ENCODE peak calls at places on chromosomes 1 and 21, in four cellular contexts. A is CD4-positive, CD25-positive, alpha-beta regulatory T cell; P is neuronal stem cell; S is tibial artery. Y is an unnamed sample. For H3K4me1, the result is how much of the 10 kb centered on the place peaks cover.

GRCh38 chr1:24393892-24394291 is 19.7 kb downstream of the STPG1 start:
- DNase-seq in A (no peak), P (no peak), S (no peak), Y (no peak)

GRCh38 chr1:37477946-37478345 is 3.6 kb downstream of the ZC3H12A start:
- DNase-seq in A (peak), P (no peak), S (no peak), Y (no peak)

GRCh38 chr1:45522324-45523104 is 830 bp upstream of the PRDX1 start:
- DNase-seq in A (peak), P (no peak), S (no peak), Y (no peak)

GRCh38 chr1:169250022-169250421 is 117.6 kb downstream of the NME7 start:
- DNase-seq in A (no peak), P (no peak), S (no peak), Y (no peak)

GRCh38 chr1:92125204-92125603 is 45.1 kb downstream of the BTBD8 start:
- DNase-seq in A (no peak), P (no peak), S (no peak), Y (no peak)

GRCh38 chr1:55575571-55576279 is 360.6 kb upstream of the USP24 start:
- DNase-seq in A (no peak), P (no peak), S (peak), Y (no peak)

GRCh38 chr1:81305997-81306452 is 494.7 kb upstream of the ADGRL2 start:
- DNase-seq in A (no peak), P (peak), S (no peak), Y (no peak)

GRCh38 chr1:113219377-113219776 is 146.4 kb downstream of the LRIG2 start:
- DNase-seq in A (no peak), P (no peak), S (no peak), Y (no peak)

GRCh38 chr1:187336769-187337168 is 508.0 kb downstream of the PLA2G4A start:
- DNase-seq in A (no peak), P (no peak), S (no peak), Y (no peak)

GRCh38 chr1:7421471-7422075 is 349.5 kb upstream of the VAMP3 start:
- DNase-seq in A (no peak), P (no peak), S (peak), Y (no peak)

GRCh38 chr1:204842892-204843291 is 27.8 kb upstream of the NFASC start:
- DNase-seq in A (no peak), P (no peak), S (no peak), Y (no peak)

GRCh38 chr1:154852845-154853244 is 17.2 kb downstream of the KCNN3 start:
- DNase-seq in A (no peak), P (no peak), S (no peak), Y (no peak)

GRCh38 chr1:6634278-6635052 is 9.8 kb downstream of the THAP3 start:
- DNase-seq in A (peak), P (no peak), S (no peak), Y (peak)

GRCh38 chr1:225691861-225692516 is 39.1 kb upstream of the ENAH start:
- DNase-seq in A (no peak), P (no peak), S (peak), Y (no peak)

GRCh38 chr1:15128520-15129313 is 24.8 kb upstream of the TMEM51 start:
- DNase-seq in A (peak), P (peak), S (peak), Y (peak)

GRCh38 chr1:216523449-216524190 is 100.4 kb upstream of the USH2A start:
- DNase-seq in A (no peak), P (no peak), S (no peak), Y (no peak)

GRCh38 chr1:217333939-217334338 is 297.0 kb downstream of the GPATCH2 start:
- DNase-seq in A (no peak), P (peak), S (no peak), Y (peak)

GRCh38 chr1:68814067-68814466 is 317.2 kb upstream of the DEPDC1 start:
- DNase-seq in A (no peak), P (no peak), S (no peak), Y (no peak)

GRCh38 chr1:150678988-150679387 is 18.0 kb downstream of the GOLPH3L start:
- DNase-seq in A (no peak), P (no peak), S (no peak), Y (no peak)

GRCh38 chr1:113320272-113320671 is 70.0 kb upstream of the MAGI3 start:
- DNase-seq in A (no peak), P (no peak), S (no peak), Y (no peak)

GRCh38 chr1:203569490-203570318 is 56.9 kb upstream of the ATP2B4 start:
- DNase-seq in A (no peak), P (no peak), S (no peak), Y (no peak)

GRCh38 chr1:29123871-29124365 is at the start of gene TMEM200B:
- DNase-seq in A (no peak), P (no peak), S (no peak), Y (no peak)

GRCh38 chr1:85884372-85885035 is 176.3 kb upstream of the ZNHIT6 start:
- DNase-seq in A (no peak), P (no peak), S (no peak), Y (no peak)

GRCh38 chr1:193951989-193952388 is 765.6 kb upstream of the B3GALT2 start:
- DNase-seq in A (no peak), P (no peak), S (no peak), Y (no peak)

GRCh38 chr1:114597949-114598348 is 16.5 kb upstream of the BCAS2 start:
- DNase-seq in A (no peak), P (no peak), S (no peak), Y (no peak)

GRCh38 chr1:34910425-34910824 is 19.0 kb downstream of the DLGAP3 start:
- DNase-seq in A (no peak), P (no peak), S (no peak), Y (no peak)

GRCh38 chr1:247054992-247055415 is 23.6 kb downstream of the ZNF670 start:
- DNase-seq in A (no peak), P (no peak), S (no peak), Y (no peak)

GRCh38 chr1:235857756-235858155 is 8.9 kb downstream of the LYST start:
- DNase-seq in A (no peak), P (no peak), S (no peak), Y (no peak)

GRCh38 chr1:156663178-156663577 is 14.0 kb downstream of the NES start:
- DNase-seq in A (no peak), P (no peak), S (peak), Y (peak)

GRCh38 chr1:40039245-40039756 is 1.2 kb upstream of the CAP1 start:
- DNase-seq in A (no peak), P (peak), S (peak), Y (peak)

GRCh38 chr1:218852541-218852940 is 321.1 kb upstream of the LYPLAL1 start:
- DNase-seq in A (no peak), P (no peak), S (no peak), Y (no peak)

GRCh38 chr1:245878585-245878984 is 628.5 kb downstream of the SMYD3 start:
- DNase-seq in A (no peak), P (no peak), S (no peak), Y (no peak)

GRCh38 chr1:155437405-155437804 is 116.7 kb downstream of the RUSC1 start:
- DNase-seq in A (no peak), P (no peak), S (no peak), Y (no peak)

GRCh38 chr1:10816233-10816632 is 19.8 kb upstream of the CASZ1 start:
- DNase-seq in A (no peak), P (no peak), S (no peak), Y (no peak)

GRCh38 chr1:236685917-236686814 is at the start of gene ACTN2:
- DNase-seq in A (peak), P (peak), S (peak), Y (no peak)

GRCh38 chr1:54012008-54012325 is 6.0 kb downstream of the LDLRAD1 start:
- DNase-seq in A (no peak), P (no peak), S (peak), Y (no peak)

GRCh38 chr1:152067150-152067549 is 21.7 kb downstream of the TCHHL1 start:
- DNase-seq in A (no peak), P (no peak), S (no peak), Y (no peak)

GRCh38 chr1:11912000-11912399 is 14.2 kb downstream of the KIAA2013 start:
- DNase-seq in A (no peak), P (no peak), S (no peak), Y (no peak)
- H3K4me1 ChIP-seq in A (under half), P (under half), S (under half), Y (under half)

GRCh38 chr1:167454304-167454928 is 63.9 kb downstream of the CD247 start:
- DNase-seq in A (no peak), P (no peak), S (no peak), Y (no peak)
- H3K4me1 ChIP-seq in A (half or more), P (under half), S (under half), Y (under half)

DNA sequence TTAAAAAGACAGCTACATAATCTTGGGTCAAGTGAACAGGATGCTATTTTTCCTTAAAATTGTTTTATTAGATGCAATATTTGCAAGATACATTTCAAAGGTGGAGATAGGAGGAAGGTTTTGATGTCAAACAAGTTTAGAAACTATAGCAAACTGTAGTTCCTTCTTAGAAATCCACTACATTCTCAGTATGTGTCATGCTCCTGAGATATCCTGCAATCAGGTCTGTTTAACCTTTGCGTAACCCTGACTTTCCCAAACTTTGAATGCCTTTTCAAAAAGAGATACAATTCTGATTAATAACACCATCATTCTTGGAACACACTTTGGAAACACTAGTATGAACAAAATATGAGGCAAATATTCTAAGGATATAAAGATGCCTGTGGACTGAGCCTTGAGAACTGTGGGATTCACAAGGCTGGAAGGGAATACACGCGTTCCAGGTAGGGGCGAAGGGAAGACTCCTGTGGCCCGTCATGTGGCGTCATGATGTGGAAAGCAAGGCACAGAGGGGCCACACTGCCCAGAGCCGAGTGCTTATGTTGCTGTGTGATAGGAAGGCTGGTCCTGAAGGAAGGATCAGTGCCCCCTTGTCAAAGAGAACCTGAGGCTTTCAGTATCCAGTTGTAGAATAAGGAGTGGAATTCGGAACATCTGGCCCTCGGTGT is 19.6 kb upstream of the TARBP1 start:
- DNase-seq in A (no peak), P (no peak), S (no peak), Y (no peak)
- H3K4me1 ChIP-seq in A (under half), P (under half), S (under half), Y (under half)

GRCh38 chr1:33334081-33334552 is 13.2 kb upstream of the A3GALT2 start:
- DNase-seq in A (no peak), P (no peak), S (peak), Y (no peak)
- H3K4me1 ChIP-seq in A (under half), P (under half), S (under half), Y (under half)

GRCh38 chr21:37370152-37371040 is 3.8 kb downstream of the DYRK1A start:
- DNase-seq in A (peak), P (no peak), S (no peak), Y (peak)

GRCh38 chr21:37372127-37372731 is 5.7 kb downstream of the DYRK1A start:
- DNase-seq in A (no peak), P (no peak), S (no peak), Y (no peak)

GRCh38 chr21:37369307-37369854 is 2.8 kb downstream of the DYRK1A start:
- DNase-seq in A (peak), P (no peak), S (no peak), Y (peak)

GRCh38 chr21:37368536-37369279 is 2.1 kb downstream of the DYRK1A start:
- DNase-seq in A (peak), P (no peak), S (no peak), Y (no peak)

GRCh38 chr21:37371041-37371397 is 4.4 kb downstream of the DYRK1A start:
- DNase-seq in A (no peak), P (no peak), S (no peak), Y (no peak)
- H3K4me1 ChIP-seq in A (half or more), P (under half), S (under half), Y (half or more)

DNA sequence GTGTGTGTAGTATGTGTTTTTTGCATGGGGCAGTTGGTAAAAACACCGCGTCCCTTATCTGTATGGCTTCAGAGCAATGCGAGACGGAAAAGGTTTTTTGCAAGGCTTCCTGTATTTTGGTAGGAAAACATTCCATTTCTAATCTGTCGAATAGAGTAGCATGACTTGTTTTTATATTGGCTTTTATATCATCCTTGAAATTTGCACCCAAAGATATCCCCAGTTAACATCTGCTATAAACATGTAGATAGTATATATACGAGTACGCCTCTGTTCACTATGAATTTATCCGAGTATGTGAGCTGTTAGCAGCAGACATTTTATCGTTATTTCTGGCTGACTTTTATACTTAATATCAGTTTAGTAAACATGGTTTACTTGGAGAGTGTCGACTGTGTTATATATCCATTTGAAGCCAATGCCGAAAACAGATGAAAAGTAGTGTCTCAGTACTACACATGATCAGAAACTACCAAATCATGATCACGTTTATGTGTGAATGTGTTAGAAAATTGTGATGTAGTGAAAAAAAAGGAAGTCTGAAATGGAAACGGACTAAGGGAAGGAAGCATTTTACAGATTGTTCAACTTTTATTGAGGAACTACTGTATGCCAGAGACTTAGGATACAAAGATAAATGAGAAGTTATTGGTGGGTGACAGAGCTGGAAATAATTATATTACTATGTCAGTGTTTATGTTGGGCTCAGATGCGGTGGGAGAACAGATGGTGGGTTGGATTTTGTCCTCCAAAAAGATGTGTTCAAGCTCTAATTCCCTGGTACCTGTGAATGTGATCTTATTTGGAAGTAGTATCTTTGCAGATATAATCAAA is 1.1 kb downstream of the LEPR start:
- DNase-seq in A (peak), P (no peak), S (no peak), Y (peak)
- H3K4me1 ChIP-seq in A (under half), P (under half), S (under half), Y (under half)

DNA sequence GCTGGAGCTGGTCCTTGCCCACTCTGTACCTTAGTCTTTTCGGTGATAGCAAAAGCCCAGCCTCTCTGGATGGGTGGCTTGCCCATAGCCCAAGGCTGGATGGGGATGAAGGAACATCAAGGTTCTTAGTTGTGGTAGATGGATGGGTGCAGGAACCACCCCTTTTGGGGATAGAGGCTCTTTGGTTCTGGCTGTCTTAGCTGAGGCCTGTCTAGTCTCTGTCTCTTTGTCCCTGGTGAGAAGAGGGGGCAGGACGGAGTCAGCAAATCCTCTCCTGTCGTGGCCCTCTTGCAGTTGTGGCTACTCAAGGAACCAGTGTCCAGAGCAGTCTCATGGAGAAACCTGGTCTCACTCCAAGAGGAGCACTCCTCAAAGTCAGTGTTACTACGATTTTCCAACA is 8.5 kb downstream of the VANGL2 start:
- DNase-seq in A (no peak), P (no peak), S (no peak), Y (no peak)
- H3K4me1 ChIP-seq in A (under half), P (half or more), S (under half), Y (under half)

DNA sequence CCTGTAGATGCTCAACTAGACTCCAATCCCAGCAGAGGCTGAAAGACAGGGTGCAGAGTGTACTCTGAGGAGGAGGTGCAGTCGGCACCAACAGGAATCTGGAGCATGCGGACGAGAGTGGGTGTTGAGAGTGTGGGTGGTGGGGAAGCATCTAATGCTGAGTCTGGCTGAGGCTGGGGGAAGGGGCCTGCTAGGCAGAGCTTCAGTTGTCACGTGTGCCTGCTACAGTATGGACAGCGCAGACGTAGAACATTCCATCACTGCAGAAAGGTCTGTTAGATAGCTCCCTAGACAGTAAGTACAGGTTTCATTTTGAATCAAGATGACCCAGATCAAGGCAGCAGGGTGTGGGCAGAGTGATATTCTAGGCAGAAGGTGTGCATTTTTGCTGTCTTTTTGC is 23.1 kb downstream of the SNAP47 start:
- DNase-seq in A (peak), P (no peak), S (no peak), Y (no peak)
- H3K4me1 ChIP-seq in A (under half), P (under half), S (under half), Y (under half)

DNA sequence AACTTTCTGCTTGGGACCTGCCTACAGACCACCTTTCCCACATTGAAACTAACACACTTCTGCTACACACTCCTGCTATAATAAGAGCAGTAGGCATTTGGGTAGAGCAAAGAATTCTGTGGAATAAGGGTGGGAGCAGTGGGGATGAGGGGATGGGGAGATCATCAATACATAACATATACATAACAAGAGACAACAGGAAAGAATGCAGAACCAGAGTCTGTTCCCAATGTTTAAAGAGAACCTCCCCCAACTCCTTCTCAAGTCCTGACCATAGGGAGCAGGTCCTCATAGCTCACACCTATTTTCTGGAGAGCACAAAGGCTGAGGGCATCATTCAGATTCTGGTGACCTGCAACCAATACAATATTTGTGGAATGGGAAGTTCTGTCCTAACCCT is 121.6 kb upstream of the BARHL2 start:
- DNase-seq in A (no peak), P (no peak), S (no peak), Y (no peak)
- H3K4me1 ChIP-seq in A (under half), P (under half), S (under half), Y (under half)

DNA sequence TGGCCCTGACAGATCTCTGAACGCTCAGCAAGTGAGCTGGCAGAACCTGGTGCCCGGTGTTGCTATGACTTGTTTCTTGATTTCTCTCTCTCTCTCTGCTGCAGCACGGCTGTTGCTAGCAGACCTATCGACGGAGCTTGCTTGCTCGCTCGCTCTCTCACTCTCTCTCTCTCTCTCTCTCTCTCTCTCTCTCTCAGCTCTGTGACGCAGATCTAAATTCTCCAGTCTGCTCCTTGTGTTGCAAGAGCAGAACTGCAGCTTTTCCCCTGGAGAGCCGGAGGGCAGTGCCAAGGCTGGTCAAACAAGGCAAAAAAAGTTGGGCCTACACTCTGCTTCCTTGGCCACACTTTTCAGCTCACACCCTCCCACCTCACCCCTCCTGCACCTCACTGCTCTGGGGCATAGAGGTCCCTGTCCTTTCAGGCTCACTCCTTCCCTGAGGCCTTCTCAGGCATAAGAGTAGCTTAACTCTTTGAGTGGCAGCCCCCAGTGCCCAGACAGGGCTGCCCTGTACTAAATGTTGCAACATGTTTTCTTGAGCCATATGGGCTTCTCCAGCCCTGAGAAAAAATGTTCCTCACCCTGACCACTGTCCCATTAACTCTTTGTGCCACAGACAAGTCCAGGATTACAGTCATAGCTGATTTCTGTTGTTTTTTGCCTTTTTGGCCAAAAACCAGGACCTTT is 72.2 kb downstream of the CD46 start:
- DNase-seq in A (peak), P (peak), S (peak), Y (peak)
- H3K4me1 ChIP-seq in A (half or more), P (under half), S (under half), Y (half or more)

Y was measured in OCI-LY7.